ENCODE peak calls at places on chromosomes 7 and 10, in eight cellular contexts. One of them, this sample, is unnamed.
A peak's percentile ranks its signal among the peaks of the same experiment; 100 is the strongest.

GRCh38 chr10:124378271-124378670 is 40.5 kb downstream of the OAT start:
- DNase-seq in BJ: no peak
- DNase-seq in CD8-positive, alpha-beta T cell: no peak
- DNase-seq in mammary epithelial cell: no peak
- DNase-seq in lower lobe of right lung: no peak
- DNase-seq in spleen: no peak
- DNase-seq in WERI-Rb-1: no peak
- DNase-seq in AG04449: no peak
- DNase-seq in this sample: no peak

GRCh38 chr7:159118220-159118595 is 26.5 kb downstream of the VIPR2 start:
- DNase-seq in WERI-Rb-1: no peak
- DNase-seq in CD8-positive, alpha-beta T cell: no peak
- DNase-seq in spleen: peak; percentile 20
- DNase-seq in AG04449: no peak
- DNase-seq in BJ: no peak
- DNase-seq in mammary epithelial cell: no peak
- DNase-seq in lower lobe of right lung: no peak
- DNase-seq in this sample: no peak

GRCh38 chr7:120207037-120207436 is 65.9 kb upstream of the KCND2 start:
- DNase-seq in spleen: no peak
- DNase-seq in WERI-Rb-1: no peak
- DNase-seq in mammary epithelial cell: no peak
- DNase-seq in CD8-positive, alpha-beta T cell: no peak
- DNase-seq in AG04449: no peak
- DNase-seq in lower lobe of right lung: no peak
- DNase-seq in BJ: no peak
- DNase-seq in this sample: no peak

GRCh38 chr10:11035318-11035920 is 17.7 kb downstream of the CELF2 start:
- DNase-seq in mammary epithelial cell: peak; percentile 41
- DNase-seq in spleen: no peak
- DNase-seq in BJ: peak; percentile 17
- DNase-seq in WERI-Rb-1: no peak
- DNase-seq in lower lobe of right lung: no peak
- DNase-seq in CD8-positive, alpha-beta T cell: no peak
- DNase-seq in AG04449: no peak
- DNase-seq in this sample: peak; percentile 20

GRCh38 chr10:19096674-19097073 is 48.1 kb downstream of the MALRD1 start:
- DNase-seq in spleen: no peak
- DNase-seq in lower lobe of right lung: no peak
- DNase-seq in WERI-Rb-1: peak; percentile 50
- DNase-seq in AG04449: no peak
- DNase-seq in mammary epithelial cell: no peak
- DNase-seq in CD8-positive, alpha-beta T cell: no peak
- DNase-seq in BJ: no peak
- DNase-seq in this sample: no peak

GRCh38 chr10:11335167-11335652 is 276.2 kb downstream of the USP6NL start:
- DNase-seq in CD8-positive, alpha-beta T cell: no peak
- DNase-seq in mammary epithelial cell: no peak
- DNase-seq in WERI-Rb-1: no peak
- DNase-seq in lower lobe of right lung: peak; percentile 68
- DNase-seq in spleen: peak; percentile 86
- DNase-seq in BJ: no peak
- DNase-seq in AG04449: no peak
- DNase-seq in this sample: no peak

GRCh38 chr10:133457100-133457841 is 3.5 kb downstream of the SCART1 start:
- DNase-seq in lower lobe of right lung: no peak
- DNase-seq in spleen: peak; percentile 66
- DNase-seq in WERI-Rb-1: no peak
- DNase-seq in CD8-positive, alpha-beta T cell: no peak
- DNase-seq in BJ: no peak
- DNase-seq in AG04449: no peak
- DNase-seq in mammary epithelial cell: no peak
- DNase-seq in this sample: no peak

GRCh38 chr10:22335204-22335956 is 9.9 kb upstream of the SPAG6 start:
- DNase-seq in WERI-Rb-1: no peak
- DNase-seq in lower lobe of right lung: peak; percentile 71
- DNase-seq in BJ: no peak
- DNase-seq in CD8-positive, alpha-beta T cell: no peak
- DNase-seq in mammary epithelial cell: peak; percentile 24
- DNase-seq in AG04449: no peak
- DNase-seq in spleen: peak; percentile 90
- DNase-seq in this sample: no peak

GRCh38 chr7:137987011-137987334 is 14.9 kb downstream of the CREB3L2 start:
- DNase-seq in BJ: no peak
- DNase-seq in lower lobe of right lung: no peak
- DNase-seq in CD8-positive, alpha-beta T cell: no peak
- DNase-seq in mammary epithelial cell: no peak
- DNase-seq in spleen: no peak
- DNase-seq in WERI-Rb-1: no peak
- DNase-seq in AG04449: no peak
- DNase-seq in this sample: no peak

GRCh38 chr10:63702107-63702506 is 180.9 kb downstream of the REEP3 start:
- DNase-seq in BJ: no peak
- DNase-seq in lower lobe of right lung: no peak
- DNase-seq in WERI-Rb-1: no peak
- DNase-seq in AG04449: no peak
- DNase-seq in CD8-positive, alpha-beta T cell: no peak
- DNase-seq in spleen: no peak
- DNase-seq in mammary epithelial cell: no peak
- DNase-seq in this sample: no peak

GRCh38 chr10:124543146-124543545 is 81.5 kb downstream of the LHPP start:
- DNase-seq in lower lobe of right lung: no peak
- DNase-seq in WERI-Rb-1: no peak
- DNase-seq in CD8-positive, alpha-beta T cell: no peak
- DNase-seq in AG04449: no peak
- DNase-seq in spleen: no peak
- DNase-seq in mammary epithelial cell: no peak
- DNase-seq in BJ: no peak
- DNase-seq in this sample: no peak

GRCh38 chr10:117272195-117273076 is 31.5 kb downstream of the SLC18A2 start:
- DNase-seq in lower lobe of right lung: no peak
- DNase-seq in mammary epithelial cell: no peak
- DNase-seq in CD8-positive, alpha-beta T cell: no peak
- DNase-seq in BJ: no peak
- DNase-seq in spleen: no peak
- DNase-seq in WERI-Rb-1: no peak
- DNase-seq in AG04449: no peak
- DNase-seq in this sample: no peak

GRCh38 chr7:151119902-151120301 is 33.6 kb downstream of the AGAP3 start:
- DNase-seq in BJ: no peak
- DNase-seq in lower lobe of right lung: no peak
- DNase-seq in AG04449: no peak
- DNase-seq in mammary epithelial cell: no peak
- DNase-seq in spleen: no peak
- DNase-seq in WERI-Rb-1: no peak
- DNase-seq in CD8-positive, alpha-beta T cell: no peak
- DNase-seq in this sample: no peak

GRCh38 chr7:97480700-97481410 is 251.0 kb upstream of the TAC1 start:
- DNase-seq in WERI-Rb-1: peak; percentile 77
- DNase-seq in CD8-positive, alpha-beta T cell: no peak
- DNase-seq in mammary epithelial cell: no peak
- DNase-seq in BJ: no peak
- DNase-seq in spleen: no peak
- DNase-seq in lower lobe of right lung: no peak
- DNase-seq in AG04449: no peak
- DNase-seq in this sample: no peak

GRCh38 chr10:68154211-68154497 is 44.9 kb downstream of the MYPN start:
- DNase-seq in AG04449: no peak
- DNase-seq in BJ: no peak
- DNase-seq in spleen: peak; percentile 80
- DNase-seq in CD8-positive, alpha-beta T cell: no peak
- DNase-seq in lower lobe of right lung: no peak
- DNase-seq in WERI-Rb-1: no peak
- DNase-seq in mammary epithelial cell: no peak
- DNase-seq in this sample: no peak

GRCh38 chr10:4902571-4903011 is 60.6 kb upstream of the AKR1C1 start:
- DNase-seq in BJ: no peak
- DNase-seq in CD8-positive, alpha-beta T cell: no peak
- DNase-seq in mammary epithelial cell: peak; percentile 71
- DNase-seq in AG04449: no peak
- DNase-seq in spleen: no peak
- DNase-seq in WERI-Rb-1: no peak
- DNase-seq in lower lobe of right lung: no peak
- DNase-seq in this sample: no peak

GRCh38 chr7:148185050-148185449 is 405.5 kb upstream of the C7orf33 start:
- DNase-seq in CD8-positive, alpha-beta T cell: no peak
- DNase-seq in mammary epithelial cell: no peak
- DNase-seq in lower lobe of right lung: no peak
- DNase-seq in spleen: no peak
- DNase-seq in WERI-Rb-1: no peak
- DNase-seq in AG04449: peak; percentile 7
- DNase-seq in BJ: no peak
- DNase-seq in this sample: no peak

DNA sequence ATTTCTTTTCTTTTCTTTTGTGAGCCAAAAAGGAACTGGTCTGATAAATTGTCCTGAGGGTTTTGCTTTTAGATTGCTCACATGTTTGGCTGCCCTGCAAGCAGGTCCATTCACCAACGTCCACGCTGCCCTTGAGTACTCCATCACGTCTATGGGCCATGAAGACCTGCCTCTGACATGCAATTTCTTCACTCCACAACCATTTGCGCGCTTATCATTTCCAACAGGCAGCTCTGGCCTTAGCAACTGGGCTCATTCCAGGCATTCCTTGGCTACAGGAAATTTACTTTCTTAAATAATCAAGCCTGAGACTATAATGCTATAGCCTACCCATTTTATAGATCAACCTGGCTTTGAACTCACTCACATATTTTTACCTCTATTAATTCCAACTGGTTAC is 408.3 kb upstream of the C7orf33 start:
- DNase-seq in spleen: no peak
- DNase-seq in BJ: no peak
- DNase-seq in mammary epithelial cell: no peak
- DNase-seq in AG04449: no peak
- DNase-seq in CD8-positive, alpha-beta T cell: no peak
- DNase-seq in lower lobe of right lung: no peak
- DNase-seq in WERI-Rb-1: no peak
- DNase-seq in this sample: no peak
- TF ChIP-seq CTCF in spleen: no peak
- TF ChIP-seq CTCF in BJ: no peak
- TF ChIP-seq CTCF in mammary epithelial cell: no peak
- TF ChIP-seq CTCF in AG04449: no peak
- TF ChIP-seq CTCF in CD8-positive, alpha-beta T cell: no peak
- TF ChIP-seq CTCF in lower lobe of right lung: no peak
- TF ChIP-seq CTCF in WERI-Rb-1: no peak
- TF ChIP-seq CTCF in this sample: no peak

DNA sequence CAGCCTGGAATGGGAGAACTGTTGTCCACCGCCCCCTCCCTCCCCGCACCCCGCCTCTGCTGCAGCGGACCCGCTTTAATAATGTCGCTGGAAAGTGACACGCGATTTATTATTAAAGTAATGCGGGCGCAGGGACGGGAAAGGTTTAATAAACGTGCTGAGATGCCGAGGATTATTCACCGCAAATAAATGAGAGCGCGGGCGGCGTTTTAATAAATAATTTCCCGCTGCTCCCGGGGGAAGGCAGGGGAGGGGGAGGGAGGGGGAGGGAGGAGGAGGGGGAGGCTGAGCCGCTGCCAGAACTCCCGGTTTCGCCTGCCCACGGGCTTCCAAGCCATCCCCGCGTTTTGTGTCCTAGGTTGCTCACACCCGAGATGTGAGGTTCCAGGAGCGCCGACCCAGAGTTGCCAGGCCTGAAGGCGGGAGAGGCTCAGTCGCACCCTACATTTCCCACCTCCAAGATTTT is 5.1 kb downstream of the KAZALD1 start:
- DNase-seq in lower lobe of right lung: no peak
- DNase-seq in WERI-Rb-1: peak; percentile 29
- DNase-seq in mammary epithelial cell: no peak
- DNase-seq in CD8-positive, alpha-beta T cell: no peak
- DNase-seq in BJ: no peak
- DNase-seq in AG04449: no peak
- DNase-seq in spleen: no peak
- DNase-seq in this sample: no peak
- H3K4me3 ChIP-seq in lower lobe of right lung: peak overlapping the region; percentile 69
- H3K4me3 ChIP-seq in WERI-Rb-1: peak overlapping the region; percentile 68
- H3K4me3 ChIP-seq in mammary epithelial cell: peak overlapping the region; percentile 57
- H3K4me3 ChIP-seq in CD8-positive, alpha-beta T cell: peak overlapping the region; percentile 64
- H3K4me3 ChIP-seq in BJ: peak overlapping the region; percentile 50
- H3K4me3 ChIP-seq in AG04449: peak overlapping the region; percentile 56
- H3K4me3 ChIP-seq in spleen: peak overlapping the region; percentile 53
- H3K4me3 ChIP-seq in this sample: peak overlapping the region; percentile 54

DNA sequence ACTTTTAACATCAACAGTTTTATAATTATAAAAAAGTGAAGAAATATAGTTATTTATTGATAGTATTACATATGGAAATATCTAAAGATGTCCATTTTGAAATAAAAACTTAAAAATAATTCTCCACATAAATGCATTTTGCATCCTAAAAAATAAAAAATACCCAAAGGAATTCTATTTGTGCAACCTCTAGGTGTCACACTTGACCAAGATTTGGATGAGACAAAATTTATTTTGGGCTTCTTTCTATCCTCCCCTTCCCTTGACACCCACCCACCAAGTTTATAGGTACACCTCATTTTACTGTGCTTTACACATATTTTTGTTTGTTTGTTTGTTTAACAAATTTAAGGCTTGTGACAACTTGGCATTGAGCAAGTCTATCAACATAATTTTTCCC is 3.3 kb upstream of the THSD7A start:
- DNase-seq in spleen: no peak
- DNase-seq in CD8-positive, alpha-beta T cell: no peak
- DNase-seq in BJ: no peak
- DNase-seq in lower lobe of right lung: no peak
- DNase-seq in AG04449: no peak
- DNase-seq in WERI-Rb-1: no peak
- DNase-seq in mammary epithelial cell: no peak
- DNase-seq in this sample: no peak
- TF ChIP-seq CTCF in spleen: no peak
- TF ChIP-seq CTCF in CD8-positive, alpha-beta T cell: no peak
- TF ChIP-seq CTCF in BJ: peak; percentile 16
- TF ChIP-seq CTCF in lower lobe of right lung: peak; percentile 25
- TF ChIP-seq CTCF in AG04449: no peak
- TF ChIP-seq CTCF in WERI-Rb-1: no peak
- TF ChIP-seq CTCF in mammary epithelial cell: peak; percentile 19
- TF ChIP-seq CTCF in this sample: no peak

GRCh38 chr7:134781171-134781570 is 1.7 kb downstream of the CALD1 start:
- DNase-seq in BJ: no peak
- DNase-seq in CD8-positive, alpha-beta T cell: no peak
- DNase-seq in lower lobe of right lung: no peak
- DNase-seq in WERI-Rb-1: no peak
- DNase-seq in AG04449: no peak
- DNase-seq in mammary epithelial cell: no peak
- DNase-seq in spleen: no peak
- DNase-seq in this sample: no peak

GRCh38 chr7:134782121-134782623 is 2.7 kb downstream of the CALD1 start:
- DNase-seq in WERI-Rb-1: no peak
- DNase-seq in AG04449: no peak
- DNase-seq in BJ: no peak
- DNase-seq in CD8-positive, alpha-beta T cell: no peak
- DNase-seq in lower lobe of right lung: no peak
- DNase-seq in spleen: no peak
- DNase-seq in mammary epithelial cell: no peak
- DNase-seq in this sample: no peak

GRCh38 chr7:134779741-134780065 is 269 bp downstream of the CALD1 start:
- DNase-seq in mammary epithelial cell: no peak
- DNase-seq in AG04449: no peak
- DNase-seq in BJ: no peak
- DNase-seq in CD8-positive, alpha-beta T cell: no peak
- DNase-seq in WERI-Rb-1: no peak
- DNase-seq in spleen: no peak
- DNase-seq in lower lobe of right lung: no peak
- DNase-seq in this sample: no peak

GRCh38 chr7:134778941-134779740 is at the start of gene CALD1:
- DNase-seq in spleen: no peak
- DNase-seq in BJ: peak; percentile 99
- DNase-seq in CD8-positive, alpha-beta T cell: no peak
- DNase-seq in lower lobe of right lung: peak; percentile 49
- DNase-seq in mammary epithelial cell: peak; percentile 99
- DNase-seq in AG04449: peak; percentile 99
- DNase-seq in WERI-Rb-1: no peak
- DNase-seq in this sample: peak; percentile 97

GRCh38 chr7:134780166-134780853 is 876 bp downstream of the CALD1 start:
- DNase-seq in CD8-positive, alpha-beta T cell: no peak
- DNase-seq in AG04449: no peak
- DNase-seq in lower lobe of right lung: no peak
- DNase-seq in spleen: no peak
- DNase-seq in WERI-Rb-1: no peak
- DNase-seq in mammary epithelial cell: no peak
- DNase-seq in BJ: no peak
- DNase-seq in this sample: no peak
- H3K4me3 ChIP-seq in CD8-positive, alpha-beta T cell: no peak overlapping the region
- H3K4me3 ChIP-seq in AG04449: peak overlapping the region; percentile 83
- H3K4me3 ChIP-seq in lower lobe of right lung: peak overlapping the region; percentile 59
- H3K4me3 ChIP-seq in spleen: peak overlapping the region; percentile 0
- H3K4me3 ChIP-seq in WERI-Rb-1: no peak overlapping the region
- H3K4me3 ChIP-seq in mammary epithelial cell: peak overlapping the region; percentile 86
- H3K4me3 ChIP-seq in BJ: peak overlapping the region; percentile 55
- H3K4me3 ChIP-seq in this sample: peak overlapping the region; percentile 66

This sample was measured in HFF-Myc.